ENCODE peak calls at places on chromosomes 3 and 15, in six cellular contexts. C is Calu3; K is iPS-NIHi11; Y is T1000; N is lung; U is activated CD4-positive, alpha-beta T cell treated with anti-CD3 and anti-CD28 coated beads, Interleukin-2, amount 50 U/mL, for 1 hour. P is an unnamed sample.

GRCh38 chr15:68316061-68316804 is 38.7 kb downstream of the FEM1B start:
- DNase-seq in C (peak), K (peak), Y (no peak), N (no peak), U (no peak), P (peak)

GRCh38 chr3:186746008-186746407 is 28.8 kb downstream of the KNG1 start:
- DNase-seq in C (peak), K (peak), Y (no peak), N (peak), U (no peak), P (no peak)

GRCh38 chr3:17772556-17772955 is 30.1 kb upstream of the TBC1D5 start:
- DNase-seq in C (no peak), K (no peak), Y (no peak), N (no peak), U (no peak), P (no peak)

GRCh38 chr3:78235841-78236240 is 1195.9 kb downstream of the ROBO2 start:
- DNase-seq in C (no peak), K (no peak), Y (no peak), N (no peak), U (no peak), P (no peak)

GRCh38 chr15:29225534-29226224 is 43.9 kb downstream of the NSMCE3 start:
- DNase-seq in C (no peak), K (no peak), Y (no peak), N (no peak), U (no peak), P (no peak)

GRCh38 chr15:25251700-25252390 is 187.0 kb downstream of the UBE3A start:
- DNase-seq in C (no peak), K (no peak), Y (no peak), N (no peak), U (no peak), P (no peak)

GRCh38 chr3:60953406-60953805 is 297.8 kb downstream of the FHIT start:
- DNase-seq in C (no peak), K (no peak), Y (no peak), N (no peak), U (no peak), P (no peak)

GRCh38 chr3:156448300-156448699 is 106.6 kb downstream of the SSR3 start:
- DNase-seq in C (peak), K (peak), Y (no peak), N (no peak), U (peak), P (no peak)

GRCh38 chr3:133699467-133699866 is 37.7 kb upstream of the TOPBP1 start:
- DNase-seq in C (no peak), K (no peak), Y (no peak), N (no peak), U (no peak), P (no peak)

GRCh38 chr15:97446138-97446537 is 514.4 kb upstream of the ARRDC4 start:
- DNase-seq in C (no peak), K (peak), Y (no peak), N (no peak), U (no peak), P (no peak)

GRCh38 chr15:43085921-43086320 is 19.9 kb downstream of the UBR1 start:
- DNase-seq in C (no peak), K (no peak), Y (no peak), N (no peak), U (no peak), P (no peak)

GRCh38 chr15:33226559-33227181 is 32.2 kb upstream of the FMN1 start:
- DNase-seq in C (peak), K (peak), Y (no peak), N (peak), U (peak), P (no peak)

GRCh38 chr3:111311709-111312235 is 230.2 kb upstream of the CD96 start:
- DNase-seq in C (no peak), K (no peak), Y (no peak), N (no peak), U (no peak), P (no peak)

GRCh38 chr15:30885814-30886213 is 17.9 kb upstream of the FAN1 start:
- DNase-seq in C (no peak), K (peak), Y (no peak), N (no peak), U (no peak), P (no peak)

GRCh38 chr3:138862924-138863775 is 28.4 kb upstream of the PIK3CB start:
- DNase-seq in C (peak), K (peak), Y (peak), N (peak), U (no peak), P (no peak)

GRCh38 chr15:23686466-23687142 is 501 bp downstream of the NDN start:
- DNase-seq in C (no peak), K (peak), Y (no peak), N (no peak), U (no peak), P (no peak)

GRCh38 chr3:170423001-170423615 is 4.4 kb downstream of the CLDN11 start:
- DNase-seq in C (no peak), K (no peak), Y (no peak), N (no peak), U (no peak), P (no peak)

GRCh38 chr15:31306426-31307269 is 20.0 kb upstream of the KLF13 start:
- DNase-seq in C (no peak), K (peak), Y (no peak), N (peak), U (no peak), P (no peak)

GRCh38 chr15:43134157-43134637 is 811 bp downstream of the TMEM62 start:
- DNase-seq in C (no peak), K (peak), Y (no peak), N (no peak), U (no peak), P (no peak)

GRCh38 chr3:111359261-111360030 is 182.6 kb upstream of the CD96 start:
- DNase-seq in C (no peak), K (no peak), Y (no peak), N (no peak), U (no peak), P (no peak)

GRCh38 chr3:30319713-30320112 is 286.7 kb upstream of the TGFBR2 start:
- DNase-seq in C (peak), K (peak), Y (no peak), N (peak), U (peak), P (no peak)

GRCh38 chr3:120093119-120093922 is 926 bp downstream of the GSK3B start:
- DNase-seq in C (peak), K (no peak), Y (no peak), N (no peak), U (peak), P (no peak)

GRCh38 chr3:146233487-146233886 is 17.4 kb downstream of the PLSCR4 start:
- DNase-seq in C (no peak), K (no peak), Y (no peak), N (no peak), U (no peak), P (no peak)

GRCh38 chr15:74121040-74121439 is 9.3 kb upstream of the ISLR2 start:
- DNase-seq in C (no peak), K (no peak), Y (no peak), N (no peak), U (no peak), P (no peak)

GRCh38 chr15:58332676-58333400 is 99.0 kb upstream of the LIPC start:
- DNase-seq in C (peak), K (no peak), Y (no peak), N (no peak), U (no peak), P (no peak)

GRCh38 chr3:32157600-32158264 is 51.3 kb downstream of the GPD1L start:
- DNase-seq in C (no peak), K (no peak), Y (no peak), N (no peak), U (no peak), P (no peak)

GRCh38 chr3:105791134-105791533 is 77.7 kb downstream of the CBLB start:
- DNase-seq in C (no peak), K (no peak), Y (no peak), N (no peak), U (no peak), P (peak)

GRCh38 chr15:69976366-69976994 is 121.2 kb downstream of the TLE3 start:
- DNase-seq in C (peak), K (peak), Y (peak), N (no peak), U (peak), P (no peak)

GRCh38 chr3:52539010-52539653 is 2.7 kb downstream of the UQCC5 start:
- DNase-seq in C (no peak), K (no peak), Y (no peak), N (no peak), U (no peak), P (no peak)

GRCh38 chr3:2156244-2156847 is 57.7 kb downstream of the CNTN4 start:
- DNase-seq in C (no peak), K (peak), Y (no peak), N (no peak), U (no peak), P (no peak)

GRCh38 chr3:29721789-29722188 is 440.9 kb downstream of the RBMS3 start:
- DNase-seq in C (no peak), K (no peak), Y (no peak), N (no peak), U (no peak), P (no peak)

GRCh38 chr15:30675126-30675525 is 49.2 kb downstream of the ARHGAP11B start:
- DNase-seq in C (no peak), K (no peak), Y (no peak), N (no peak), U (no peak), P (no peak)

GRCh38 chr15:58065445-58066041 is at the start of gene ALDH1A2:
- DNase-seq in C (peak), K (peak), Y (no peak), N (no peak), U (no peak), P (no peak)

GRCh38 chr3:88291516-88291915 is 141.8 kb downstream of the C3orf38 start:
- DNase-seq in C (no peak), K (no peak), Y (no peak), N (no peak), U (no peak), P (no peak)

GRCh38 chr3:64358853-64359252 is 133.6 kb upstream of the PRICKLE2 start:
- DNase-seq in C (no peak), K (no peak), Y (no peak), N (no peak), U (no peak), P (no peak)